ENCODE peak calls at places on chromosomes 13 and 19, in ten cellular contexts. One of them, this sample, is unnamed.

GRCh38 chr19:50690439-50690838 is 29.2 kb downstream of the SHANK1 start:
- DNase-seq in suprapubic skin: no peak
- DNase-seq in HCT116: no peak
- DNase-seq in IMR-90: no peak
- DNase-seq in NB4: no peak
- DNase-seq in right lobe of liver: no peak
- DNase-seq in tibial nerve: no peak
- DNase-seq in ovary: no peak
- DNase-seq in prostate gland: no peak
- DNase-seq in A549: no peak
- DNase-seq in this sample: no peak

GRCh38 chr13:114319441-114319871 is 5.2 kb downstream of the CHAMP1 start:
- DNase-seq in tibial nerve: no peak
- DNase-seq in right lobe of liver: no peak
- DNase-seq in ovary: no peak
- DNase-seq in suprapubic skin: no peak
- DNase-seq in A549: no peak
- DNase-seq in NB4: no peak
- DNase-seq in IMR-90: peak; percentile 93
- DNase-seq in prostate gland: no peak
- DNase-seq in HCT116: no peak
- DNase-seq in this sample: no peak

GRCh38 chr19:8110931-8111330 is 38.5 kb downstream of the FBN3 start:
- DNase-seq in NB4: peak; percentile 7
- DNase-seq in right lobe of liver: no peak
- DNase-seq in ovary: no peak
- DNase-seq in tibial nerve: no peak
- DNase-seq in A549: no peak
- DNase-seq in suprapubic skin: no peak
- DNase-seq in IMR-90: no peak
- DNase-seq in HCT116: no peak
- DNase-seq in prostate gland: no peak
- DNase-seq in this sample: no peak

GRCh38 chr13:77319536-77319935 is 7.4 kb downstream of the MYCBP2 start:
- DNase-seq in NB4: no peak
- DNase-seq in prostate gland: no peak
- DNase-seq in IMR-90: no peak
- DNase-seq in ovary: no peak
- DNase-seq in right lobe of liver: no peak
- DNase-seq in A549: no peak
- DNase-seq in tibial nerve: no peak
- DNase-seq in HCT116: no peak
- DNase-seq in suprapubic skin: no peak
- DNase-seq in this sample: no peak

GRCh38 chr13:93248627-93249047 is 22.0 kb downstream of the GPC6 start:
- DNase-seq in tibial nerve: no peak
- DNase-seq in HCT116: no peak
- DNase-seq in prostate gland: peak; percentile 16
- DNase-seq in suprapubic skin: no peak
- DNase-seq in NB4: no peak
- DNase-seq in ovary: no peak
- DNase-seq in right lobe of liver: peak; percentile 89
- DNase-seq in A549: no peak
- DNase-seq in IMR-90: peak; percentile 35
- DNase-seq in this sample: no peak

GRCh38 chr19:12111176-12111575 is 29.0 kb downstream of the ZNF20 start:
- DNase-seq in ovary: no peak
- DNase-seq in IMR-90: no peak
- DNase-seq in A549: no peak
- DNase-seq in prostate gland: no peak
- DNase-seq in right lobe of liver: no peak
- DNase-seq in HCT116: no peak
- DNase-seq in suprapubic skin: no peak
- DNase-seq in tibial nerve: no peak
- DNase-seq in NB4: no peak
- DNase-seq in this sample: no peak

GRCh38 chr19:3821156-3821555 is 35.0 kb upstream of the MATK start:
- DNase-seq in A549: peak; percentile 59
- DNase-seq in ovary: no peak
- DNase-seq in right lobe of liver: no peak
- DNase-seq in suprapubic skin: no peak
- DNase-seq in prostate gland: no peak
- DNase-seq in HCT116: no peak
- DNase-seq in NB4: no peak
- DNase-seq in IMR-90: no peak
- DNase-seq in tibial nerve: no peak
- DNase-seq in this sample: no peak

GRCh38 chr19:42276821-42277220 is 7.8 kb downstream of the CIC start:
- DNase-seq in HCT116: no peak
- DNase-seq in A549: no peak
- DNase-seq in tibial nerve: no peak
- DNase-seq in suprapubic skin: no peak
- DNase-seq in prostate gland: no peak
- DNase-seq in NB4: no peak
- DNase-seq in IMR-90: no peak
- DNase-seq in ovary: no peak
- DNase-seq in right lobe of liver: no peak
- DNase-seq in this sample: no peak

GRCh38 chr13:114119196-114119595 is 13.2 kb downstream of the RASA3 start:
- DNase-seq in prostate gland: no peak
- DNase-seq in suprapubic skin: no peak
- DNase-seq in tibial nerve: no peak
- DNase-seq in right lobe of liver: no peak
- DNase-seq in ovary: no peak
- DNase-seq in IMR-90: peak; percentile 95
- DNase-seq in HCT116: no peak
- DNase-seq in NB4: no peak
- DNase-seq in A549: peak; percentile 37
- DNase-seq in this sample: no peak

GRCh38 chr19:42076375-42076944 is 494 bp downstream of the ZNF574 start:
- DNase-seq in tibial nerve: peak; percentile 22
- DNase-seq in NB4: peak; percentile 78
- DNase-seq in IMR-90: no peak
- DNase-seq in HCT116: no peak
- DNase-seq in right lobe of liver: peak; percentile 65
- DNase-seq in suprapubic skin: no peak
- DNase-seq in A549: peak; percentile 58
- DNase-seq in prostate gland: no peak
- DNase-seq in ovary: no peak
- DNase-seq in this sample: no peak

GRCh38 chr13:20118268-20119140 is 42.3 kb downstream of the GJA3 start:
- DNase-seq in HCT116: no peak
- DNase-seq in ovary: peak; percentile 76
- DNase-seq in right lobe of liver: peak; percentile 71
- DNase-seq in A549: peak; percentile 21
- DNase-seq in IMR-90: no peak
- DNase-seq in suprapubic skin: peak; percentile 80
- DNase-seq in NB4: no peak
- DNase-seq in tibial nerve: no peak
- DNase-seq in prostate gland: peak; percentile 44
- DNase-seq in this sample: no peak

GRCh38 chr13:66405908-66406802 is 824.0 kb downstream of the PCDH9 start:
- DNase-seq in tibial nerve: no peak
- DNase-seq in HCT116: no peak
- DNase-seq in right lobe of liver: no peak
- DNase-seq in suprapubic skin: no peak
- DNase-seq in ovary: no peak
- DNase-seq in prostate gland: peak; percentile 16
- DNase-seq in IMR-90: peak; percentile 65
- DNase-seq in NB4: no peak
- DNase-seq in A549: no peak
- DNase-seq in this sample: no peak

GRCh38 chr19:43779820-43780219 is 953 bp downstream of the KCNN4 start:
- DNase-seq in right lobe of liver: no peak
- DNase-seq in HCT116: no peak
- DNase-seq in NB4: peak; percentile 70
- DNase-seq in suprapubic skin: no peak
- DNase-seq in tibial nerve: no peak
- DNase-seq in ovary: no peak
- DNase-seq in IMR-90: no peak
- DNase-seq in prostate gland: no peak
- DNase-seq in A549: peak; percentile 65
- DNase-seq in this sample: no peak

GRCh38 chr13:113854238-113855011 is 9.5 kb downstream of the GAS6 start:
- DNase-seq in HCT116: no peak
- DNase-seq in A549: no peak
- DNase-seq in right lobe of liver: no peak
- DNase-seq in tibial nerve: no peak
- DNase-seq in NB4: peak; percentile 34
- DNase-seq in suprapubic skin: peak; percentile 81
- DNase-seq in ovary: peak; percentile 52
- DNase-seq in IMR-90: peak; percentile 81
- DNase-seq in prostate gland: no peak
- DNase-seq in this sample: no peak

GRCh38 chr13:40309881-40310280 is 356.6 kb downstream of the FOXO1 start:
- DNase-seq in ovary: no peak
- DNase-seq in NB4: no peak
- DNase-seq in tibial nerve: no peak
- DNase-seq in suprapubic skin: no peak
- DNase-seq in IMR-90: no peak
- DNase-seq in A549: no peak
- DNase-seq in right lobe of liver: no peak
- DNase-seq in prostate gland: no peak
- DNase-seq in HCT116: no peak
- DNase-seq in this sample: no peak

GRCh38 chr19:5632657-5633056 is 9.8 kb downstream of the SAFB start:
- DNase-seq in suprapubic skin: no peak
- DNase-seq in NB4: no peak
- DNase-seq in A549: no peak
- DNase-seq in prostate gland: no peak
- DNase-seq in tibial nerve: no peak
- DNase-seq in IMR-90: no peak
- DNase-seq in HCT116: no peak
- DNase-seq in right lobe of liver: no peak
- DNase-seq in ovary: no peak
- DNase-seq in this sample: no peak

GRCh38 chr13:26590379-26590778 is 32.9 kb downstream of the WASF3 start:
- DNase-seq in ovary: no peak
- DNase-seq in tibial nerve: no peak
- DNase-seq in IMR-90: no peak
- DNase-seq in A549: no peak
- DNase-seq in prostate gland: no peak
- DNase-seq in suprapubic skin: no peak
- DNase-seq in NB4: no peak
- DNase-seq in right lobe of liver: no peak
- DNase-seq in HCT116: no peak
- DNase-seq in this sample: no peak

GRCh38 chr13:109587689-109588088 is 198.7 kb downstream of the IRS2 start:
- DNase-seq in ovary: no peak
- DNase-seq in suprapubic skin: no peak
- DNase-seq in A549: no peak
- DNase-seq in IMR-90: no peak
- DNase-seq in right lobe of liver: no peak
- DNase-seq in tibial nerve: no peak
- DNase-seq in HCT116: no peak
- DNase-seq in prostate gland: no peak
- DNase-seq in NB4: no peak
- DNase-seq in this sample: no peak

GRCh38 chr13:109584844-109585361 is 201.5 kb downstream of the IRS2 start:
- DNase-seq in ovary: no peak
- DNase-seq in IMR-90: no peak
- DNase-seq in suprapubic skin: no peak
- DNase-seq in A549: no peak
- DNase-seq in tibial nerve: no peak
- DNase-seq in NB4: no peak
- DNase-seq in right lobe of liver: no peak
- DNase-seq in prostate gland: no peak
- DNase-seq in HCT116: no peak
- DNase-seq in this sample: no peak

GRCh38 chr13:109586509-109587346 is 199.7 kb downstream of the IRS2 start:
- DNase-seq in prostate gland: no peak
- DNase-seq in A549: peak; percentile 35
- DNase-seq in right lobe of liver: no peak
- DNase-seq in tibial nerve: no peak
- DNase-seq in NB4: no peak
- DNase-seq in suprapubic skin: no peak
- DNase-seq in HCT116: no peak
- DNase-seq in ovary: no peak
- DNase-seq in IMR-90: no peak
- DNase-seq in this sample: no peak
- TF ChIP-seq POLR2A in prostate gland: no peak
- TF ChIP-seq POLR2A in A549: no peak
- TF ChIP-seq POLR2A in right lobe of liver: no peak
- TF ChIP-seq POLR2A in tibial nerve: no peak
- TF ChIP-seq POLR2A in NB4: no peak
- TF ChIP-seq POLR2A in suprapubic skin: no peak
- TF ChIP-seq POLR2A in HCT116: no peak
- TF ChIP-seq POLR2A in ovary: no peak
- TF ChIP-seq POLR2A in IMR-90: no peak
- TF ChIP-seq POLR2A in this sample: no peak

DNA sequence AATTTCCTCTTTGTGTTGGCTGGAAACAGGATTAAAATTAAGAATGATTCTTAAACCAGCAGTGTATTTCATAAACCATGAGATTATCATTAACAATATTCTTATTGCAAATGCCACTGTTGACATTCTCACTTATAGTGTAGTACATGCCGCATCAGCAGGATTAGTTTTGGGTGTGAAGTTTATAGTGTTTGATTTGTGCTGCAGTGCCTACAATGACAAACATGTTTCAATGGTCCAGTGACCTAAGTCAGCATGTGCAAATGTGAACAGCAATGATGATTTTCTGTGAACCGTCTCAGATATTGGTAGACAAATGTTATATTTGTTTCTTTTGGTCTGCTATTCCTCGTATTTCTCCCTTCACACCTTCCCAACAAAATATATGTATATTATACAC is 49.8 kb upstream of the TDRD3 start:
- DNase-seq in suprapubic skin: no peak
- DNase-seq in A549: no peak
- DNase-seq in HCT116: no peak
- DNase-seq in prostate gland: no peak
- DNase-seq in NB4: no peak
- DNase-seq in tibial nerve: no peak
- DNase-seq in IMR-90: no peak
- DNase-seq in ovary: no peak
- DNase-seq in right lobe of liver: no peak
- DNase-seq in this sample: no peak
- TF ChIP-seq CTCF in suprapubic skin: no peak
- TF ChIP-seq CTCF in A549: no peak
- TF ChIP-seq CTCF in HCT116: no peak
- TF ChIP-seq CTCF in prostate gland: no peak
- TF ChIP-seq CTCF in NB4: no peak
- TF ChIP-seq CTCF in tibial nerve: no peak
- TF ChIP-seq CTCF in IMR-90: no peak
- TF ChIP-seq CTCF in ovary: no peak
- TF ChIP-seq CTCF in right lobe of liver: no peak
- TF ChIP-seq CTCF in this sample: no peak

GRCh38 chr19:858868-859843 is at the start of gene CFD:
- DNase-seq in prostate gland: no peak
- DNase-seq in suprapubic skin: no peak
- DNase-seq in NB4: peak; percentile 92
- DNase-seq in HCT116: no peak
- DNase-seq in IMR-90: no peak
- DNase-seq in A549: no peak
- DNase-seq in ovary: peak; percentile 57
- DNase-seq in tibial nerve: peak; percentile 70
- DNase-seq in right lobe of liver: no peak
- DNase-seq in this sample: no peak
- H3K4me3 ChIP-seq in prostate gland: peak within 1 kb of the TSS; percentile 25
- H3K4me3 ChIP-seq in suprapubic skin: peak within 1 kb of the TSS; percentile 62
- H3K4me3 ChIP-seq in NB4: peak within 1 kb of the TSS; percentile 61
- H3K4me3 ChIP-seq in HCT116: peak within 1 kb of the TSS; percentile 78
- H3K4me3 ChIP-seq in IMR-90: peak within 1 kb of the TSS; percentile 59
- H3K4me3 ChIP-seq in A549: peak within 1 kb of the TSS; percentile 80
- H3K4me3 ChIP-seq in ovary: peak within 1 kb of the TSS; percentile 25
- H3K4me3 ChIP-seq in tibial nerve: peak within 1 kb of the TSS; percentile 31
- H3K4me3 ChIP-seq in right lobe of liver: no peak within 1 kb of the TSS
- H3K4me3 ChIP-seq in this sample: peak within 1 kb of the TSS; percentile 37

GRCh38 chr19:17555480-17555928 is at the start of gene COLGALT1:
- DNase-seq in prostate gland: peak; percentile 98
- DNase-seq in IMR-90: peak; percentile 94
- DNase-seq in suprapubic skin: peak; percentile 99
- DNase-seq in right lobe of liver: peak; percentile 98
- DNase-seq in ovary: peak; percentile 99
- DNase-seq in NB4: peak; percentile 99
- DNase-seq in tibial nerve: peak; percentile 100
- DNase-seq in HCT116: peak; percentile 96
- DNase-seq in A549: peak; percentile 75
- DNase-seq in this sample: peak; percentile 96
- TF ChIP-seq POLR2A in prostate gland: no peak
- TF ChIP-seq POLR2A in IMR-90: no peak
- TF ChIP-seq POLR2A in suprapubic skin: peak; percentile 16
- TF ChIP-seq POLR2A in right lobe of liver: peak; percentile 52
- TF ChIP-seq POLR2A in ovary: peak; percentile 49
- TF ChIP-seq POLR2A in NB4: peak; percentile 58
- TF ChIP-seq POLR2A in tibial nerve: peak; percentile 56
- TF ChIP-seq POLR2A in HCT116: peak; percentile 50
- TF ChIP-seq POLR2A in A549: peak; percentile 46
- TF ChIP-seq POLR2A in this sample: peak; percentile 69